ENCODE peak calls at places on chromosomes 11 and 22, in four cellular contexts. One of them, this sample, is unnamed.

GRCh38 chr11:13268791-13269190 is 8.8 kb upstream of the BMAL1 start:
- DNase-seq in GM12878: no peak
- DNase-seq in K562: no peak
- DNase-seq in WTC11: no peak
- DNase-seq in this sample: no peak

GRCh38 chr11:105109855-105110750 is 29.5 kb downstream of the CARD18 start:
- DNase-seq in GM12878: no peak
- DNase-seq in K562: no peak
- DNase-seq in WTC11: no peak
- DNase-seq in this sample: no peak

GRCh38 chr11:13333456-13333957 is 55.9 kb downstream of the BMAL1 start:
- DNase-seq in GM12878: no peak
- DNase-seq in WTC11: no peak
- DNase-seq in K562: no peak
- DNase-seq in this sample: peak

GRCh38 chr11:62479631-62480201 is 60.9 kb downstream of the SCGB1A1 start:
- DNase-seq in K562: no peak
- DNase-seq in WTC11: no peak
- DNase-seq in GM12878: no peak
- DNase-seq in this sample: no peak

GRCh38 chr22:23219787-23220484 is 39.6 kb downstream of the BCR start:
- DNase-seq in WTC11: no peak
- DNase-seq in K562: no peak
- DNase-seq in GM12878: peak
- DNase-seq in this sample: no peak

GRCh38 chr11:69637956-69638871 is 2.7 kb upstream of the CCND1 start:
- DNase-seq in GM12878: no peak
- DNase-seq in K562: no peak
- DNase-seq in WTC11: peak
- DNase-seq in this sample: no peak

GRCh38 chr11:13316528-13316961 is 39.0 kb downstream of the BMAL1 start:
- DNase-seq in WTC11: no peak
- DNase-seq in K562: no peak
- DNase-seq in GM12878: no peak
- DNase-seq in this sample: no peak

GRCh38 chr11:61460474-61460881 is 30.6 kb downstream of the SDHAF2 start:
- DNase-seq in K562: no peak
- DNase-seq in GM12878: no peak
- DNase-seq in WTC11: no peak
- DNase-seq in this sample: no peak

GRCh38 chr22:42685941-42686666 is 34.6 kb downstream of the A4GALT start:
- DNase-seq in GM12878: no peak
- DNase-seq in WTC11: no peak
- DNase-seq in K562: no peak
- DNase-seq in this sample: no peak

GRCh38 chr11:129593098-129593497 is 217.4 kb downstream of the BARX2 start:
- DNase-seq in WTC11: no peak
- DNase-seq in K562: no peak
- DNase-seq in GM12878: no peak
- DNase-seq in this sample: no peak

GRCh38 chr11:64872790-64873488 is 5.5 kb downstream of the EHD1 start:
- DNase-seq in GM12878: no peak
- DNase-seq in K562: no peak
- DNase-seq in WTC11: no peak
- DNase-seq in this sample: peak

GRCh38 chr11:27296406-27296994 is 66.5 kb downstream of the CCDC34 start:
- DNase-seq in GM12878: no peak
- DNase-seq in K562: peak
- DNase-seq in WTC11: no peak
- DNase-seq in this sample: peak

GRCh38 chr11:119052163-119052814 is 4.7 kb downstream of the HYOU1 start:
- DNase-seq in K562: no peak
- DNase-seq in GM12878: no peak
- DNase-seq in WTC11: no peak
- DNase-seq in this sample: no peak

GRCh38 chr11:85712953-85713352 is 27.0 kb upstream of the CCDC89 start:
- DNase-seq in GM12878: no peak
- DNase-seq in WTC11: no peak
- DNase-seq in K562: no peak
- DNase-seq in this sample: no peak

GRCh38 chr22:42188808-42189447 is 58.3 kb upstream of the CYP2D6 start:
- DNase-seq in WTC11: no peak
- DNase-seq in K562: no peak
- DNase-seq in GM12878: no peak
- DNase-seq in this sample: no peak

GRCh38 chr11:70048279-70049024 is 29.7 kb upstream of the ANO1 start:
- DNase-seq in K562: peak
- DNase-seq in GM12878: no peak
- DNase-seq in WTC11: peak
- DNase-seq in this sample: no peak

GRCh38 chr22:49323751-49324415 is 503.8 kb downstream of the BRD1 start:
- DNase-seq in GM12878: no peak
- DNase-seq in WTC11: no peak
- DNase-seq in K562: no peak
- DNase-seq in this sample: no peak

GRCh38 chr22:45757068-45757467 is 85.4 kb downstream of the ATXN10 start:
- DNase-seq in WTC11: peak
- DNase-seq in K562: no peak
- DNase-seq in GM12878: no peak
- DNase-seq in this sample: no peak

GRCh38 chr22:27776410-27776958 is 25.1 kb downstream of the MN1 start:
- DNase-seq in GM12878: no peak
- DNase-seq in WTC11: no peak
- DNase-seq in K562: no peak
- DNase-seq in this sample: no peak

GRCh38 chr22:44919691-44920090 is 90.1 kb downstream of the PHF21B start:
- DNase-seq in GM12878: no peak
- DNase-seq in K562: no peak
- DNase-seq in WTC11: no peak
- DNase-seq in this sample: no peak

GRCh38 chr11:44083906-44084305 is 11.6 kb upstream of the EXT2 start:
- DNase-seq in GM12878: no peak
- DNase-seq in K562: no peak
- DNase-seq in WTC11: no peak
- DNase-seq in this sample: no peak

GRCh38 chr11:68031136-68031459 is 617 bp downstream of the NDUFS8 start:
- DNase-seq in WTC11: no peak
- DNase-seq in K562: no peak
- DNase-seq in GM12878: no peak
- DNase-seq in this sample: no peak

GRCh38 chr11:100682247-100682969 is 4.7 kb upstream of the ARHGAP42 start:
- DNase-seq in WTC11: no peak
- DNase-seq in GM12878: no peak
- DNase-seq in K562: no peak
- DNase-seq in this sample: no peak

GRCh38 chr11:33930317-33931021 is 38.6 kb upstream of the LMO2 start:
- DNase-seq in WTC11: no peak
- DNase-seq in K562: no peak
- DNase-seq in GM12878: no peak
- DNase-seq in this sample: no peak

GRCh38 chr11:68269414-68270081 is 2.2 kb downstream of the C11orf24 start:
- DNase-seq in GM12878: no peak
- DNase-seq in WTC11: no peak
- DNase-seq in K562: no peak
- DNase-seq in this sample: peak

GRCh38 chr11:45333506-45333971 is 47.4 kb upstream of the SYT13 start:
- DNase-seq in WTC11: peak
- DNase-seq in GM12878: no peak
- DNase-seq in K562: peak
- DNase-seq in this sample: peak

GRCh38 chr11:2428322-2428795 is 16.0 kb downstream of the TRPM5 start:
- DNase-seq in GM12878: no peak
- DNase-seq in K562: peak
- DNase-seq in WTC11: peak
- DNase-seq in this sample: peak

GRCh38 chr11:119742263-119742861 is 13.4 kb upstream of the NECTIN1 start:
- DNase-seq in GM12878: no peak
- DNase-seq in K562: peak
- DNase-seq in WTC11: peak
- DNase-seq in this sample: no peak

GRCh38 chr11:122398167-122398566 is 257.4 kb upstream of the UBASH3B start:
- DNase-seq in WTC11: no peak
- DNase-seq in K562: no peak
- DNase-seq in GM12878: no peak
- DNase-seq in this sample: no peak

GRCh38 chr11:1757861-1758610 is 5.7 kb downstream of the CTSD start:
- DNase-seq in WTC11: no peak
- DNase-seq in GM12878: no peak
- DNase-seq in K562: no peak
- DNase-seq in this sample: no peak

GRCh38 chr11:77525455-77526091 is 51.7 kb upstream of the PAK1 start:
- DNase-seq in WTC11: no peak
- DNase-seq in GM12878: no peak
- DNase-seq in K562: no peak
- DNase-seq in this sample: no peak

GRCh38 chr11:86476109-86476861 is 101.6 kb downstream of the CCDC81 start:
- DNase-seq in GM12878: no peak
- DNase-seq in WTC11: no peak
- DNase-seq in K562: no peak
- DNase-seq in this sample: peak

GRCh38 chr11:115132829-115133228 is 371.4 kb downstream of the CADM1 start:
- DNase-seq in K562: peak
- DNase-seq in WTC11: peak
- DNase-seq in GM12878: no peak
- DNase-seq in this sample: peak

GRCh38 chr22:29113329-29113728 is 40.5 kb downstream of the KREMEN1 start:
- DNase-seq in WTC11: no peak
- DNase-seq in GM12878: no peak
- DNase-seq in K562: no peak
- DNase-seq in this sample: no peak

GRCh38 chr22:29109853-29110252 is 37.0 kb downstream of the KREMEN1 start:
- DNase-seq in K562: no peak
- DNase-seq in GM12878: no peak
- DNase-seq in WTC11: no peak
- DNase-seq in this sample: no peak

GRCh38 chr22:29112680-29113079 is 39.8 kb downstream of the KREMEN1 start:
- DNase-seq in GM12878: no peak
- DNase-seq in K562: no peak
- DNase-seq in WTC11: no peak
- DNase-seq in this sample: no peak

GRCh38 chr22:29110946-29111345 is 38.1 kb downstream of the KREMEN1 start:
- DNase-seq in GM12878: no peak
- DNase-seq in WTC11: no peak
- DNase-seq in K562: no peak
- DNase-seq in this sample: no peak

DNA sequence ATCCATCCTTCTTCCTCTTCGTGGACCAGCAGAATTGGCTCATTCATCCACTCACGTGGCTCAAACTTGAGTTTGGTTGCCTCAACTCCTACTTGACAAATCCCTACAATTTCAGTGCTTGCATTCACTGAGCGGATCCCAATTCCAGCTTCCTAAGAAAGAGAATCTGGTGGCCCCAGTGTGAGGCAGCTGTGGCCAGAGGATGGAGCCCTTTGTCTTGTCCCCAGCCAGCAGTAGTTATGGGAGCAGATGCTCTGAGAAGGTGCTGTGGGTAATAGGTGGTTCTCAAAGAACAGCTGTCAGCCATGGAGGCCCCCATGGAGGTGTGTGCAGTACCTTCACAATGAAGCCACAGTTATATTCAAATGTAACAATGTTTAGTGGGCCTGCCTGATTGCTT is 39.3 kb downstream of the KREMEN1 start:
- DNase-seq in K562: no peak
- DNase-seq in GM12878: no peak
- DNase-seq in WTC11: no peak
- DNase-seq in this sample: no peak
- TF ChIP-seq CREM in K562: no peak
- TF ChIP-seq CREM in GM12878: no peak
- TF ChIP-seq CREM in WTC11: no peak
- TF ChIP-seq CREM in this sample: no peak

GRCh38 chr11:84117394-84117793 is 831.2 kb upstream of the CCDC90B start:
- DNase-seq in K562: no peak
- DNase-seq in GM12878: no peak
- DNase-seq in WTC11: no peak
- DNase-seq in this sample: no peak
- TF ChIP-seq CREM in K562: no peak
- TF ChIP-seq CREM in GM12878: no peak
- TF ChIP-seq CREM in WTC11: no peak
- TF ChIP-seq CREM in this sample: no peak

DNA sequence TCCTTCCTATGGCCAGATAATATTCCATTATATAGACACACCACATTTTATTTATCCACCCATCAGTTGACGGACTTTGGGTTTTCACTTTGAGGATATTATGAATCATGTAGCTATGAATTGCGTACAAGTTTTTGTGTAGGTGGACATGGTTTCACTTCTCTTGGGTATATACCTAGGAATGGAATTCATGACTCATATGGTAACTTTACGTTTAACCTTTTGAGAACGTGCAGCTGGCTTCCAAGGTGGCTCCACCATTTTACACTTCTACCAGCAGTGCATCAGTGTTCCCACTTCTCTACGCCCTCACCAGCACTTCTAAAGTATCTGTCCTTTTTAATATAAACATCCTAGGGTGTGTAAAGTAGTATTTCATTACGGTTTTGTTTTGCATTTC is 112.0 kb downstream of the PLEKHA7 start:
- DNase-seq in GM12878: peak
- DNase-seq in WTC11: no peak
- DNase-seq in K562: no peak
- DNase-seq in this sample: no peak
- TF ChIP-seq CREM in GM12878: peak
- TF ChIP-seq CREM in WTC11: no peak
- TF ChIP-seq CREM in K562: no peak
- TF ChIP-seq CREM in this sample: no peak

GRCh38 chr22:32558681-32559355 is 84.2 kb downstream of the FBXO7 start:
- DNase-seq in K562: no peak
- DNase-seq in GM12878: no peak
- DNase-seq in WTC11: no peak
- DNase-seq in this sample: no peak
- TF ChIP-seq CREM in K562: no peak
- TF ChIP-seq CREM in GM12878: no peak
- TF ChIP-seq CREM in WTC11: no peak
- TF ChIP-seq CREM in this sample: no peak

This sample was measured in HepG2.